ENCODE peak calls at places on chromosomes 1 and 21, in seven cellular contexts. One of them, this sample, is unnamed. For H3K36me3, the result is how much of the 10 kb centered on the place peaks cover.

GRCh38 chr1:218402771-218403110 is 57.6 kb downstream of the TGFB2 start:
- DNase-seq in HCT116: no peak
- DNase-seq in GM12878: no peak
- DNase-seq in H1: no peak
- DNase-seq in HepG2: peak
- DNase-seq in SK-N-SH: no peak
- DNase-seq in K562: no peak
- DNase-seq in this sample: no peak

GRCh38 chr1:27122652-27123051 is 32.3 kb downstream of the SLC9A1 start:
- DNase-seq in HCT116: no peak
- DNase-seq in GM12878: no peak
- DNase-seq in H1: no peak
- DNase-seq in HepG2: peak
- DNase-seq in SK-N-SH: no peak
- DNase-seq in K562: peak
- DNase-seq in this sample: no peak

GRCh38 chr1:40303051-40303771 is 13.9 kb downstream of the COL9A2 start:
- DNase-seq in HCT116: no peak
- DNase-seq in GM12878: no peak
- DNase-seq in H1: no peak
- DNase-seq in HepG2: no peak
- DNase-seq in SK-N-SH: no peak
- DNase-seq in K562: no peak
- DNase-seq in this sample: no peak

GRCh38 chr1:17156108-17156507 is 36.9 kb upstream of the PADI2 start:
- DNase-seq in HCT116: no peak
- DNase-seq in GM12878: peak
- DNase-seq in H1: no peak
- DNase-seq in HepG2: no peak
- DNase-seq in SK-N-SH: no peak
- DNase-seq in K562: no peak
- DNase-seq in this sample: no peak

GRCh38 chr21:45788635-45789506 is 145.3 kb downstream of the PCBP3 start:
- DNase-seq in HCT116: no peak
- DNase-seq in GM12878: no peak
- DNase-seq in H1: no peak
- DNase-seq in HepG2: no peak
- DNase-seq in SK-N-SH: no peak
- DNase-seq in K562: no peak
- DNase-seq in this sample: no peak

GRCh38 chr1:174296309-174296708 is 137.0 kb downstream of the RABGAP1L start:
- DNase-seq in HCT116: no peak
- DNase-seq in GM12878: no peak
- DNase-seq in H1: no peak
- DNase-seq in HepG2: no peak
- DNase-seq in SK-N-SH: no peak
- DNase-seq in K562: no peak
- DNase-seq in this sample: no peak

GRCh38 chr1:246725191-246725590 is 982 bp downstream of the SCCPDH start:
- DNase-seq in HCT116: no peak
- DNase-seq in GM12878: no peak
- DNase-seq in H1: no peak
- DNase-seq in HepG2: no peak
- DNase-seq in SK-N-SH: peak
- DNase-seq in K562: no peak
- DNase-seq in this sample: no peak

GRCh38 chr21:45592208-45592619 is 50.0 kb upstream of the SLC19A1 start:
- DNase-seq in HCT116: no peak
- DNase-seq in GM12878: peak
- DNase-seq in H1: no peak
- DNase-seq in HepG2: no peak
- DNase-seq in SK-N-SH: no peak
- DNase-seq in K562: peak
- DNase-seq in this sample: no peak

GRCh38 chr1:208059328-208060017 is 148.5 kb upstream of the CD34 start:
- DNase-seq in HCT116: no peak
- DNase-seq in GM12878: no peak
- DNase-seq in H1: no peak
- DNase-seq in HepG2: peak
- DNase-seq in SK-N-SH: peak
- DNase-seq in K562: no peak
- DNase-seq in this sample: no peak

GRCh38 chr1:44354268-44354839 is 703 bp downstream of the ERI3 start:
- DNase-seq in HCT116: no peak
- DNase-seq in GM12878: no peak
- DNase-seq in H1: no peak
- DNase-seq in HepG2: no peak
- DNase-seq in SK-N-SH: no peak
- DNase-seq in K562: no peak
- DNase-seq in this sample: no peak

GRCh38 chr1:213244664-213245091 is 193.6 kb downstream of the RPS6KC1 start:
- DNase-seq in HCT116: peak
- DNase-seq in GM12878: no peak
- DNase-seq in H1: no peak
- DNase-seq in HepG2: peak
- DNase-seq in SK-N-SH: peak
- DNase-seq in K562: peak
- DNase-seq in this sample: peak

GRCh38 chr1:155236451-155236850 is 18.8 kb downstream of the ENTREP3 start:
- DNase-seq in HCT116: no peak
- DNase-seq in GM12878: no peak
- DNase-seq in H1: no peak
- DNase-seq in HepG2: no peak
- DNase-seq in SK-N-SH: no peak
- DNase-seq in K562: no peak
- DNase-seq in this sample: no peak

GRCh38 chr1:160669276-160669675 is 22.4 kb upstream of the SLAMF1 start:
- DNase-seq in HCT116: no peak
- DNase-seq in GM12878: no peak
- DNase-seq in H1: no peak
- DNase-seq in HepG2: no peak
- DNase-seq in SK-N-SH: no peak
- DNase-seq in K562: no peak
- DNase-seq in this sample: no peak

GRCh38 chr1:29697391-29697780 is 461.1 kb downstream of the PTPRU start:
- DNase-seq in HCT116: no peak
- DNase-seq in GM12878: no peak
- DNase-seq in H1: no peak
- DNase-seq in HepG2: no peak
- DNase-seq in SK-N-SH: no peak
- DNase-seq in K562: no peak
- DNase-seq in this sample: no peak

GRCh38 chr21:39020751-39021474 is 162.3 kb downstream of the PSMG1 start:
- DNase-seq in HCT116: no peak
- DNase-seq in GM12878: no peak
- DNase-seq in H1: no peak
- DNase-seq in HepG2: peak
- DNase-seq in SK-N-SH: no peak
- DNase-seq in K562: no peak
- DNase-seq in this sample: no peak

GRCh38 chr1:37403166-37403565 is 71.2 kb upstream of the ZC3H12A start:
- DNase-seq in HCT116: no peak
- DNase-seq in GM12878: no peak
- DNase-seq in H1: no peak
- DNase-seq in HepG2: no peak
- DNase-seq in SK-N-SH: no peak
- DNase-seq in K562: no peak
- DNase-seq in this sample: no peak

GRCh38 chr1:109840011-109840629 is 70.5 kb upstream of the CSF1 start:
- DNase-seq in HCT116: no peak
- DNase-seq in GM12878: no peak
- DNase-seq in H1: no peak
- DNase-seq in HepG2: no peak
- DNase-seq in SK-N-SH: no peak
- DNase-seq in K562: no peak
- DNase-seq in this sample: no peak

GRCh38 chr1:100001462-100001861 is 31.7 kb downstream of the SLC35A3 start:
- DNase-seq in HCT116: no peak
- DNase-seq in GM12878: no peak
- DNase-seq in H1: no peak
- DNase-seq in HepG2: no peak
- DNase-seq in SK-N-SH: no peak
- DNase-seq in K562: no peak
- DNase-seq in this sample: no peak

GRCh38 chr1:48249868-48250267 is 27.4 kb downstream of the SLC5A9 start:
- DNase-seq in HCT116: no peak
- DNase-seq in GM12878: no peak
- DNase-seq in H1: no peak
- DNase-seq in HepG2: no peak
- DNase-seq in SK-N-SH: no peak
- DNase-seq in K562: no peak
- DNase-seq in this sample: no peak

GRCh38 chr1:84089470-84090261 is 54.4 kb upstream of the PRKACB start:
- DNase-seq in HCT116: peak
- DNase-seq in GM12878: no peak
- DNase-seq in H1: no peak
- DNase-seq in HepG2: peak
- DNase-seq in SK-N-SH: no peak
- DNase-seq in K562: no peak
- DNase-seq in this sample: no peak

GRCh38 chr1:24415910-24416665 is 486 bp downstream of the NIPAL3 start:
- DNase-seq in HCT116: no peak
- DNase-seq in GM12878: no peak
- DNase-seq in H1: no peak
- DNase-seq in HepG2: no peak
- DNase-seq in SK-N-SH: peak
- DNase-seq in K562: peak
- DNase-seq in this sample: no peak

GRCh38 chr1:211468595-211468994 is 23.4 kb downstream of the RD3 start:
- DNase-seq in HCT116: no peak
- DNase-seq in GM12878: no peak
- DNase-seq in H1: no peak
- DNase-seq in HepG2: no peak
- DNase-seq in SK-N-SH: no peak
- DNase-seq in K562: no peak
- DNase-seq in this sample: no peak

GRCh38 chr1:26165126-26165892 is 3.5 kb downstream of the C1orf232 start:
- DNase-seq in HCT116: no peak
- DNase-seq in GM12878: no peak
- DNase-seq in H1: no peak
- DNase-seq in HepG2: no peak
- DNase-seq in SK-N-SH: no peak
- DNase-seq in K562: no peak
- DNase-seq in this sample: no peak

GRCh38 chr21:42679319-42679981 is 26.0 kb downstream of the PDE9A start:
- DNase-seq in HCT116: no peak
- DNase-seq in GM12878: no peak
- DNase-seq in H1: no peak
- DNase-seq in HepG2: no peak
- DNase-seq in SK-N-SH: no peak
- DNase-seq in K562: no peak
- DNase-seq in this sample: no peak
- H3K36me3 ChIP-seq in HCT116: under half
- H3K36me3 ChIP-seq in GM12878: under half
- H3K36me3 ChIP-seq in H1: under half
- H3K36me3 ChIP-seq in HepG2: under half
- H3K36me3 ChIP-seq in SK-N-SH: under half
- H3K36me3 ChIP-seq in K562: under half
- H3K36me3 ChIP-seq in this sample: under half

GRCh38 chr1:228434674-228435073 is 18.0 kb upstream of the TRIM17 start:
- DNase-seq in HCT116: no peak
- DNase-seq in GM12878: no peak
- DNase-seq in H1: no peak
- DNase-seq in HepG2: no peak
- DNase-seq in SK-N-SH: no peak
- DNase-seq in K562: no peak
- DNase-seq in this sample: no peak

GRCh38 chr1:228426518-228427175 is 10.0 kb upstream of the TRIM17 start:
- DNase-seq in HCT116: no peak
- DNase-seq in GM12878: no peak
- DNase-seq in H1: no peak
- DNase-seq in HepG2: no peak
- DNase-seq in SK-N-SH: no peak
- DNase-seq in K562: no peak
- DNase-seq in this sample: no peak

GRCh38 chr1:228429007-228429406 is 12.3 kb upstream of the TRIM17 start:
- DNase-seq in HCT116: no peak
- DNase-seq in GM12878: no peak
- DNase-seq in H1: no peak
- DNase-seq in HepG2: no peak
- DNase-seq in SK-N-SH: no peak
- DNase-seq in K562: no peak
- DNase-seq in this sample: no peak

GRCh38 chr1:228429698-228430097 is 13.0 kb upstream of the TRIM17 start:
- DNase-seq in HCT116: no peak
- DNase-seq in GM12878: no peak
- DNase-seq in H1: no peak
- DNase-seq in HepG2: no peak
- DNase-seq in SK-N-SH: no peak
- DNase-seq in K562: no peak
- DNase-seq in this sample: no peak

GRCh38 chr1:228430243-228430642 is 13.6 kb upstream of the TRIM17 start:
- DNase-seq in HCT116: no peak
- DNase-seq in GM12878: no peak
- DNase-seq in H1: no peak
- DNase-seq in HepG2: no peak
- DNase-seq in SK-N-SH: no peak
- DNase-seq in K562: no peak
- DNase-seq in this sample: no peak
- H3K4me3 ChIP-seq in HCT116: no peak
- H3K4me3 ChIP-seq in GM12878: no peak
- H3K4me3 ChIP-seq in H1: no peak
- H3K4me3 ChIP-seq in HepG2: no peak
- H3K4me3 ChIP-seq in SK-N-SH: no peak
- H3K4me3 ChIP-seq in K562: no peak
- H3K4me3 ChIP-seq in this sample: no peak

DNA sequence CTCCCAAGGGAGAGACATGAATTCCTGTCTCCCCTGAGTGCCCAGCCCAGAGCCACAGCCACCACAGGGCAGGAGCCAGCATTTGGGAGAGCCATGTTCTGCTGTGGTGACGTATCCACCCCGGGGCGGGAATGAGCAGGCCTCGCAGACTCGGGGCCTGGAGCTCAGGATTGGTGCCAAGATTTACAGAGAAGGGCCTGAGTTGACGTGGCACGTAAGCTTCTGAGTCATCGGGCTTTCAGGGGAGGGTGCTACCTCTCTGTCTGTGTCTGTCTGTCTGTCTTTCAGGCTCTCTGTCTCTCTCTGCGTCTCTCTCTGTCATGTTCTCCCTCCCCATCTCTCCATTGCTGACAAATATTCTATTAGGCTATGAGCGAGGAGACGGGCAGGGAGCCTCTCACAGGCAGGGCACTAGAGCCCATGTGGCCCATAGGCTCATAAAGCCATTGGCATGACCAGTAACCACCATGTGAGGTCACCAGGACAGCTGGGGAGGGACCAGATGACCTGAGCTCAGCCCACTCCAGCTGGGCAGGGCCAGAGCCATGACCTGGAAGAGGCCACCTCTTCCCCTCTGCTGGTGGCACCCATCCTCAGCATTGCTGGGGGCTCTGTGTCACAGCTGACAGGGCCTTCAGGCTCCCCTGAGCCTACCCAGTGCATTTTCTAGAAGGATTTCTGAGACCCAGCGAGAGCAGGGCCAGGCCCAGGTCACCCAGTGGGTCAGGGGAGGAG is 300.0 kb upstream of the VAMP3 start:
- DNase-seq in HCT116: peak
- DNase-seq in GM12878: peak
- DNase-seq in H1: no peak
- DNase-seq in HepG2: no peak
- DNase-seq in SK-N-SH: peak
- DNase-seq in K562: peak
- DNase-seq in this sample: no peak
- TF ChIP-seq YY1 in HCT116: peak
- TF ChIP-seq YY1 in GM12878: no peak
- TF ChIP-seq YY1 in H1: no peak
- TF ChIP-seq YY1 in HepG2: no peak
- TF ChIP-seq YY1 in SK-N-SH: no peak
- TF ChIP-seq YY1 in K562: no peak
- TF ChIP-seq YY1 in this sample: no peak

GRCh38 chr1:225874431-225874830 is 7.7 kb downstream of the TMEM63A start:
- DNase-seq in HCT116: no peak
- DNase-seq in GM12878: no peak
- DNase-seq in H1: no peak
- DNase-seq in HepG2: no peak
- DNase-seq in SK-N-SH: no peak
- DNase-seq in K562: no peak
- DNase-seq in this sample: no peak
- H3K36me3 ChIP-seq in HCT116: under half
- H3K36me3 ChIP-seq in GM12878: under half
- H3K36me3 ChIP-seq in H1: under half
- H3K36me3 ChIP-seq in HepG2: half or more
- H3K36me3 ChIP-seq in SK-N-SH: under half
- H3K36me3 ChIP-seq in K562: half or more
- H3K36me3 ChIP-seq in this sample: half or more

This sample was measured in NT2/D1.